ENCODE peak calls at places on chromosome 5, in nine cellular contexts. K, G, N, Y, P, A, Z, R and B are unnamed samples.

GRCh38 chr5:176629853-176630680 is at the start of the genes EIF4E1B and SNCB:
- DNase-seq in P (no peak), Y (peak), Z (peak), A (peak), G (peak), R (no peak), K (peak), N (no peak), B (no peak)

GRCh38 chr5:33244441-33245150 is 196.2 kb upstream of the TARS1 start:
- DNase-seq in G (no peak), Z (no peak), R (no peak), P (no peak), A (no peak), Y (no peak), K (no peak), N (no peak), B (no peak)

GRCh38 chr5:146873186-146873917 is 5.2 kb downstream of the PPP2R2B start:
- DNase-seq in K (no peak), N (no peak), R (no peak), Y (no peak), P (no peak), Z (no peak), G (no peak), A (no peak), B (no peak)

GRCh38 chr5:137415231-137415681 is 83.9 kb downstream of the SPOCK1 start:
- DNase-seq in G (no peak), N (no peak), K (no peak), R (no peak), Z (no peak), Y (no peak), A (peak), P (no peak), B (no peak)

GRCh38 chr5:92907914-92908606 is 673.0 kb downstream of the NR2F1-AS1 start:
- DNase-seq in Z (no peak), Y (no peak), G (no peak), P (no peak), A (no peak), R (no peak), K (no peak), N (no peak), B (no peak)

GRCh38 chr5:73318308-73318719 is 130.3 kb downstream of the FOXD1 start:
- DNase-seq in R (no peak), N (no peak), Y (no peak), K (no peak), A (no peak), Z (no peak), G (no peak), P (no peak), B (no peak)

GRCh38 chr5:113612060-113612496 is 98.6 kb downstream of the YTHDC2 start:
- DNase-seq in K (no peak), Y (peak), P (no peak), R (no peak), A (no peak), N (no peak), G (peak), Z (no peak), B (no peak)

GRCh38 chr5:134503088-134503936 is 22.2 kb upstream of the JADE2 start:
- DNase-seq in G (peak), K (peak), Y (peak), A (peak), N (peak), P (peak), Z (peak), R (peak), B (peak)

GRCh38 chr5:15383469-15383868 is 116.5 kb upstream of the FBXL7 start:
- DNase-seq in G (peak), Y (no peak), N (no peak), P (no peak), R (no peak), Z (no peak), K (no peak), A (no peak), B (no peak)

GRCh38 chr5:112641515-112642110 is 96.1 kb upstream of the APC start:
- DNase-seq in G (no peak), N (no peak), A (no peak), P (no peak), K (no peak), Y (no peak), Z (no peak), R (no peak), B (no peak)